ENCODE peak calls at places on chromosomes 2 and 18, in eight cellular contexts. One of them, this sample, is unnamed.

GRCh38 chr2:188852752-188853151 is 121.4 kb upstream of the COL3A1 start:
- DNase-seq in AG08395: peak; percentile 12
- DNase-seq in ELR: no peak
- DNase-seq in naive thymus-derived CD8-positive, alpha-beta T cell: no peak
- DNase-seq in stimulated activated CD8-positive, alpha-beta memory T cell treated with anti-CD3 and anti-CD28 coated beads, Interleukin-4, amount 100 ng/mL, for 1 hour: no peak
- DNase-seq in CD8-positive, alpha-beta memory T cell: no peak
- DNase-seq in stimulated activated CD4-positive, alpha-beta T cell treated with anti-CD3 and anti-CD28 coated beads, Interleukin-4, amount 100 ng/mL, for 48 hours: no peak
- DNase-seq in cardiac fibroblast: peak; percentile 59
- DNase-seq in this sample: no peak

GRCh38 chr2:45379399-45380087 is 231.5 kb downstream of the SRBD1 start:
- DNase-seq in stimulated activated CD8-positive, alpha-beta memory T cell treated with anti-CD3 and anti-CD28 coated beads, Interleukin-4, amount 100 ng/mL, for 1 hour: no peak
- DNase-seq in CD8-positive, alpha-beta memory T cell: no peak
- DNase-seq in AG08395: no peak
- DNase-seq in cardiac fibroblast: peak; percentile 14
- DNase-seq in ELR: no peak
- DNase-seq in stimulated activated CD4-positive, alpha-beta T cell treated with anti-CD3 and anti-CD28 coated beads, Interleukin-4, amount 100 ng/mL, for 48 hours: no peak
- DNase-seq in naive thymus-derived CD8-positive, alpha-beta T cell: no peak
- DNase-seq in this sample: no peak

GRCh38 chr18:48810805-48811204 is 140.0 kb downstream of the SMAD7 start:
- DNase-seq in stimulated activated CD8-positive, alpha-beta memory T cell treated with anti-CD3 and anti-CD28 coated beads, Interleukin-4, amount 100 ng/mL, for 1 hour: no peak
- DNase-seq in cardiac fibroblast: no peak
- DNase-seq in AG08395: no peak
- DNase-seq in naive thymus-derived CD8-positive, alpha-beta T cell: no peak
- DNase-seq in ELR: no peak
- DNase-seq in CD8-positive, alpha-beta memory T cell: no peak
- DNase-seq in stimulated activated CD4-positive, alpha-beta T cell treated with anti-CD3 and anti-CD28 coated beads, Interleukin-4, amount 100 ng/mL, for 48 hours: no peak
- DNase-seq in this sample: no peak

GRCh38 chr2:141968377-141968920 is 162.4 kb downstream of the LRP1B start:
- DNase-seq in CD8-positive, alpha-beta memory T cell: no peak
- DNase-seq in naive thymus-derived CD8-positive, alpha-beta T cell: no peak
- DNase-seq in cardiac fibroblast: peak; percentile 0
- DNase-seq in ELR: peak; percentile 63
- DNase-seq in AG08395: peak; percentile 2
- DNase-seq in stimulated activated CD4-positive, alpha-beta T cell treated with anti-CD3 and anti-CD28 coated beads, Interleukin-4, amount 100 ng/mL, for 48 hours: no peak
- DNase-seq in stimulated activated CD8-positive, alpha-beta memory T cell treated with anti-CD3 and anti-CD28 coated beads, Interleukin-4, amount 100 ng/mL, for 1 hour: no peak
- DNase-seq in this sample: no peak

GRCh38 chr18:74370163-74370562 is 54.5 kb downstream of the C18orf63 start:
- DNase-seq in naive thymus-derived CD8-positive, alpha-beta T cell: no peak
- DNase-seq in cardiac fibroblast: no peak
- DNase-seq in ELR: no peak
- DNase-seq in stimulated activated CD8-positive, alpha-beta memory T cell treated with anti-CD3 and anti-CD28 coated beads, Interleukin-4, amount 100 ng/mL, for 1 hour: no peak
- DNase-seq in AG08395: peak; percentile 66
- DNase-seq in CD8-positive, alpha-beta memory T cell: no peak
- DNase-seq in stimulated activated CD4-positive, alpha-beta T cell treated with anti-CD3 and anti-CD28 coated beads, Interleukin-4, amount 100 ng/mL, for 48 hours: no peak
- DNase-seq in this sample: no peak

GRCh38 chr2:241272298-241272721 is 43.2 kb downstream of the HDLBP start:
- DNase-seq in stimulated activated CD4-positive, alpha-beta T cell treated with anti-CD3 and anti-CD28 coated beads, Interleukin-4, amount 100 ng/mL, for 48 hours: peak; percentile 2
- DNase-seq in stimulated activated CD8-positive, alpha-beta memory T cell treated with anti-CD3 and anti-CD28 coated beads, Interleukin-4, amount 100 ng/mL, for 1 hour: no peak
- DNase-seq in AG08395: no peak
- DNase-seq in ELR: peak; percentile 43
- DNase-seq in CD8-positive, alpha-beta memory T cell: peak; percentile 54
- DNase-seq in naive thymus-derived CD8-positive, alpha-beta T cell: no peak
- DNase-seq in cardiac fibroblast: no peak
- DNase-seq in this sample: peak; percentile 32

GRCh38 chr2:241007880-241008710 is 9.7 kb downstream of the SNED1 start:
- DNase-seq in cardiac fibroblast: no peak
- DNase-seq in naive thymus-derived CD8-positive, alpha-beta T cell: no peak
- DNase-seq in AG08395: no peak
- DNase-seq in stimulated activated CD8-positive, alpha-beta memory T cell treated with anti-CD3 and anti-CD28 coated beads, Interleukin-4, amount 100 ng/mL, for 1 hour: no peak
- DNase-seq in stimulated activated CD4-positive, alpha-beta T cell treated with anti-CD3 and anti-CD28 coated beads, Interleukin-4, amount 100 ng/mL, for 48 hours: no peak
- DNase-seq in CD8-positive, alpha-beta memory T cell: no peak
- DNase-seq in ELR: no peak
- DNase-seq in this sample: no peak

GRCh38 chr18:78656346-78656925 is 323.2 kb upstream of the SALL3 start:
- DNase-seq in CD8-positive, alpha-beta memory T cell: no peak
- DNase-seq in cardiac fibroblast: no peak
- DNase-seq in AG08395: no peak
- DNase-seq in stimulated activated CD4-positive, alpha-beta T cell treated with anti-CD3 and anti-CD28 coated beads, Interleukin-4, amount 100 ng/mL, for 48 hours: no peak
- DNase-seq in ELR: no peak
- DNase-seq in stimulated activated CD8-positive, alpha-beta memory T cell treated with anti-CD3 and anti-CD28 coated beads, Interleukin-4, amount 100 ng/mL, for 1 hour: no peak
- DNase-seq in naive thymus-derived CD8-positive, alpha-beta T cell: no peak
- DNase-seq in this sample: no peak

GRCh38 chr2:98355881-98356280 is 9.6 kb downstream of the CNGA3 start:
- DNase-seq in AG08395: no peak
- DNase-seq in stimulated activated CD8-positive, alpha-beta memory T cell treated with anti-CD3 and anti-CD28 coated beads, Interleukin-4, amount 100 ng/mL, for 1 hour: no peak
- DNase-seq in stimulated activated CD4-positive, alpha-beta T cell treated with anti-CD3 and anti-CD28 coated beads, Interleukin-4, amount 100 ng/mL, for 48 hours: no peak
- DNase-seq in naive thymus-derived CD8-positive, alpha-beta T cell: no peak
- DNase-seq in cardiac fibroblast: no peak
- DNase-seq in ELR: no peak
- DNase-seq in CD8-positive, alpha-beta memory T cell: no peak
- DNase-seq in this sample: peak; percentile 79

GRCh38 chr2:160256511-160256910 is 56.4 kb upstream of the ITGB6 start:
- DNase-seq in CD8-positive, alpha-beta memory T cell: no peak
- DNase-seq in stimulated activated CD4-positive, alpha-beta T cell treated with anti-CD3 and anti-CD28 coated beads, Interleukin-4, amount 100 ng/mL, for 48 hours: no peak
- DNase-seq in naive thymus-derived CD8-positive, alpha-beta T cell: no peak
- DNase-seq in ELR: no peak
- DNase-seq in stimulated activated CD8-positive, alpha-beta memory T cell treated with anti-CD3 and anti-CD28 coated beads, Interleukin-4, amount 100 ng/mL, for 1 hour: no peak
- DNase-seq in AG08395: no peak
- DNase-seq in cardiac fibroblast: no peak
- DNase-seq in this sample: no peak

GRCh38 chr2:230942920-230943896 is 18.2 kb upstream of the GPR55 start:
- DNase-seq in CD8-positive, alpha-beta memory T cell: peak; percentile 72
- DNase-seq in cardiac fibroblast: no peak
- DNase-seq in naive thymus-derived CD8-positive, alpha-beta T cell: no peak
- DNase-seq in ELR: no peak
- DNase-seq in stimulated activated CD4-positive, alpha-beta T cell treated with anti-CD3 and anti-CD28 coated beads, Interleukin-4, amount 100 ng/mL, for 48 hours: peak; percentile 34
- DNase-seq in AG08395: peak; percentile 41
- DNase-seq in stimulated activated CD8-positive, alpha-beta memory T cell treated with anti-CD3 and anti-CD28 coated beads, Interleukin-4, amount 100 ng/mL, for 1 hour: no peak
- DNase-seq in this sample: no peak

GRCh38 chr2:8190279-8190678 is 491.6 kb upstream of the ID2 start:
- DNase-seq in CD8-positive, alpha-beta memory T cell: no peak
- DNase-seq in stimulated activated CD4-positive, alpha-beta T cell treated with anti-CD3 and anti-CD28 coated beads, Interleukin-4, amount 100 ng/mL, for 48 hours: no peak
- DNase-seq in ELR: no peak
- DNase-seq in cardiac fibroblast: no peak
- DNase-seq in AG08395: no peak
- DNase-seq in naive thymus-derived CD8-positive, alpha-beta T cell: no peak
- DNase-seq in stimulated activated CD8-positive, alpha-beta memory T cell treated with anti-CD3 and anti-CD28 coated beads, Interleukin-4, amount 100 ng/mL, for 1 hour: no peak
- DNase-seq in this sample: no peak

GRCh38 chr2:163236553-163236952 is 398.0 kb upstream of the KCNH7 start:
- DNase-seq in ELR: no peak
- DNase-seq in cardiac fibroblast: no peak
- DNase-seq in stimulated activated CD4-positive, alpha-beta T cell treated with anti-CD3 and anti-CD28 coated beads, Interleukin-4, amount 100 ng/mL, for 48 hours: no peak
- DNase-seq in stimulated activated CD8-positive, alpha-beta memory T cell treated with anti-CD3 and anti-CD28 coated beads, Interleukin-4, amount 100 ng/mL, for 1 hour: no peak
- DNase-seq in naive thymus-derived CD8-positive, alpha-beta T cell: no peak
- DNase-seq in AG08395: no peak
- DNase-seq in CD8-positive, alpha-beta memory T cell: no peak
- DNase-seq in this sample: no peak

GRCh38 chr2:26243643-26244478 is 571 bp downstream of the HADHA start:
- DNase-seq in cardiac fibroblast: peak; percentile 53
- DNase-seq in stimulated activated CD4-positive, alpha-beta T cell treated with anti-CD3 and anti-CD28 coated beads, Interleukin-4, amount 100 ng/mL, for 48 hours: no peak
- DNase-seq in AG08395: no peak
- DNase-seq in CD8-positive, alpha-beta memory T cell: no peak
- DNase-seq in naive thymus-derived CD8-positive, alpha-beta T cell: peak; percentile 4
- DNase-seq in ELR: peak; percentile 37
- DNase-seq in stimulated activated CD8-positive, alpha-beta memory T cell treated with anti-CD3 and anti-CD28 coated beads, Interleukin-4, amount 100 ng/mL, for 1 hour: no peak
- DNase-seq in this sample: peak; percentile 46

GRCh38 chr18:65955747-65956146 is 204.9 kb downstream of the CDH7 start:
- DNase-seq in stimulated activated CD8-positive, alpha-beta memory T cell treated with anti-CD3 and anti-CD28 coated beads, Interleukin-4, amount 100 ng/mL, for 1 hour: no peak
- DNase-seq in naive thymus-derived CD8-positive, alpha-beta T cell: no peak
- DNase-seq in ELR: no peak
- DNase-seq in cardiac fibroblast: no peak
- DNase-seq in CD8-positive, alpha-beta memory T cell: no peak
- DNase-seq in AG08395: no peak
- DNase-seq in stimulated activated CD4-positive, alpha-beta T cell treated with anti-CD3 and anti-CD28 coated beads, Interleukin-4, amount 100 ng/mL, for 48 hours: no peak
- DNase-seq in this sample: no peak

GRCh38 chr2:108383146-108383830 is 5.5 kb downstream of the SULT1C4 start:
- DNase-seq in stimulated activated CD8-positive, alpha-beta memory T cell treated with anti-CD3 and anti-CD28 coated beads, Interleukin-4, amount 100 ng/mL, for 1 hour: no peak
- DNase-seq in AG08395: no peak
- DNase-seq in ELR: peak; percentile 49
- DNase-seq in CD8-positive, alpha-beta memory T cell: no peak
- DNase-seq in cardiac fibroblast: no peak
- DNase-seq in naive thymus-derived CD8-positive, alpha-beta T cell: no peak
- DNase-seq in stimulated activated CD4-positive, alpha-beta T cell treated with anti-CD3 and anti-CD28 coated beads, Interleukin-4, amount 100 ng/mL, for 48 hours: no peak
- DNase-seq in this sample: peak; percentile 90

GRCh38 chr2:10169581-10169980 is 47.0 kb downstream of the RRM2 start:
- DNase-seq in cardiac fibroblast: peak; percentile 15
- DNase-seq in naive thymus-derived CD8-positive, alpha-beta T cell: no peak
- DNase-seq in stimulated activated CD4-positive, alpha-beta T cell treated with anti-CD3 and anti-CD28 coated beads, Interleukin-4, amount 100 ng/mL, for 48 hours: no peak
- DNase-seq in ELR: peak; percentile 48
- DNase-seq in CD8-positive, alpha-beta memory T cell: no peak
- DNase-seq in AG08395: no peak
- DNase-seq in stimulated activated CD8-positive, alpha-beta memory T cell treated with anti-CD3 and anti-CD28 coated beads, Interleukin-4, amount 100 ng/mL, for 1 hour: no peak
- DNase-seq in this sample: no peak

GRCh38 chr2:187500585-187501359 is 52.7 kb upstream of the CALCRL start:
- DNase-seq in stimulated activated CD8-positive, alpha-beta memory T cell treated with anti-CD3 and anti-CD28 coated beads, Interleukin-4, amount 100 ng/mL, for 1 hour: no peak
- DNase-seq in AG08395: peak; percentile 10
- DNase-seq in CD8-positive, alpha-beta memory T cell: no peak
- DNase-seq in ELR: peak; percentile 82
- DNase-seq in naive thymus-derived CD8-positive, alpha-beta T cell: no peak
- DNase-seq in cardiac fibroblast: peak; percentile 79
- DNase-seq in stimulated activated CD4-positive, alpha-beta T cell treated with anti-CD3 and anti-CD28 coated beads, Interleukin-4, amount 100 ng/mL, for 48 hours: no peak
- DNase-seq in this sample: peak; percentile 83

GRCh38 chr2:64923385-64923710 is 65.9 kb upstream of the SLC1A4 start:
- DNase-seq in cardiac fibroblast: no peak
- DNase-seq in naive thymus-derived CD8-positive, alpha-beta T cell: no peak
- DNase-seq in CD8-positive, alpha-beta memory T cell: no peak
- DNase-seq in stimulated activated CD8-positive, alpha-beta memory T cell treated with anti-CD3 and anti-CD28 coated beads, Interleukin-4, amount 100 ng/mL, for 1 hour: no peak
- DNase-seq in AG08395: no peak
- DNase-seq in ELR: no peak
- DNase-seq in stimulated activated CD4-positive, alpha-beta T cell treated with anti-CD3 and anti-CD28 coated beads, Interleukin-4, amount 100 ng/mL, for 48 hours: no peak
- DNase-seq in this sample: no peak

GRCh38 chr2:189318761-189319160 is 122.5 kb upstream of the WDR75 start:
- DNase-seq in stimulated activated CD8-positive, alpha-beta memory T cell treated with anti-CD3 and anti-CD28 coated beads, Interleukin-4, amount 100 ng/mL, for 1 hour: no peak
- DNase-seq in stimulated activated CD4-positive, alpha-beta T cell treated with anti-CD3 and anti-CD28 coated beads, Interleukin-4, amount 100 ng/mL, for 48 hours: no peak
- DNase-seq in cardiac fibroblast: no peak
- DNase-seq in CD8-positive, alpha-beta memory T cell: no peak
- DNase-seq in naive thymus-derived CD8-positive, alpha-beta T cell: no peak
- DNase-seq in ELR: no peak
- DNase-seq in AG08395: no peak
- DNase-seq in this sample: no peak

GRCh38 chr18:61754039-61754583 is 138.7 kb downstream of the RNF152 start:
- DNase-seq in CD8-positive, alpha-beta memory T cell: no peak
- DNase-seq in AG08395: no peak
- DNase-seq in naive thymus-derived CD8-positive, alpha-beta T cell: no peak
- DNase-seq in cardiac fibroblast: no peak
- DNase-seq in stimulated activated CD8-positive, alpha-beta memory T cell treated with anti-CD3 and anti-CD28 coated beads, Interleukin-4, amount 100 ng/mL, for 1 hour: no peak
- DNase-seq in ELR: no peak
- DNase-seq in stimulated activated CD4-positive, alpha-beta T cell treated with anti-CD3 and anti-CD28 coated beads, Interleukin-4, amount 100 ng/mL, for 48 hours: no peak
- DNase-seq in this sample: no peak

GRCh38 chr2:226362991-226363390 is 436.6 kb downstream of the IRS1 start:
- DNase-seq in stimulated activated CD4-positive, alpha-beta T cell treated with anti-CD3 and anti-CD28 coated beads, Interleukin-4, amount 100 ng/mL, for 48 hours: no peak
- DNase-seq in cardiac fibroblast: peak; percentile 51
- DNase-seq in stimulated activated CD8-positive, alpha-beta memory T cell treated with anti-CD3 and anti-CD28 coated beads, Interleukin-4, amount 100 ng/mL, for 1 hour: no peak
- DNase-seq in AG08395: no peak
- DNase-seq in naive thymus-derived CD8-positive, alpha-beta T cell: no peak
- DNase-seq in ELR: peak; percentile 74
- DNase-seq in CD8-positive, alpha-beta memory T cell: no peak
- DNase-seq in this sample: no peak

GRCh38 chr18:80159713-80160636 is 50.9 kb downstream of the ADNP2 start:
- DNase-seq in ELR: peak; percentile 37
- DNase-seq in cardiac fibroblast: peak; percentile 21
- DNase-seq in CD8-positive, alpha-beta memory T cell: no peak
- DNase-seq in stimulated activated CD8-positive, alpha-beta memory T cell treated with anti-CD3 and anti-CD28 coated beads, Interleukin-4, amount 100 ng/mL, for 1 hour: no peak
- DNase-seq in AG08395: no peak
- DNase-seq in stimulated activated CD4-positive, alpha-beta T cell treated with anti-CD3 and anti-CD28 coated beads, Interleukin-4, amount 100 ng/mL, for 48 hours: peak; percentile 48
- DNase-seq in naive thymus-derived CD8-positive, alpha-beta T cell: peak; percentile 33
- DNase-seq in this sample: peak; percentile 19

GRCh38 chr2:186862869-186863709 is 14.1 kb upstream of the ZSWIM2 start:
- DNase-seq in stimulated activated CD4-positive, alpha-beta T cell treated with anti-CD3 and anti-CD28 coated beads, Interleukin-4, amount 100 ng/mL, for 48 hours: no peak
- DNase-seq in CD8-positive, alpha-beta memory T cell: no peak
- DNase-seq in ELR: peak; percentile 65
- DNase-seq in stimulated activated CD8-positive, alpha-beta memory T cell treated with anti-CD3 and anti-CD28 coated beads, Interleukin-4, amount 100 ng/mL, for 1 hour: no peak
- DNase-seq in cardiac fibroblast: peak; percentile 75
- DNase-seq in naive thymus-derived CD8-positive, alpha-beta T cell: no peak
- DNase-seq in AG08395: peak; percentile 51
- DNase-seq in this sample: peak; percentile 28

GRCh38 chr2:222499226-222499625 is 74.9 kb downstream of the SGPP2 start:
- DNase-seq in CD8-positive, alpha-beta memory T cell: no peak
- DNase-seq in naive thymus-derived CD8-positive, alpha-beta T cell: no peak
- DNase-seq in AG08395: no peak
- DNase-seq in ELR: no peak
- DNase-seq in cardiac fibroblast: no peak
- DNase-seq in stimulated activated CD8-positive, alpha-beta memory T cell treated with anti-CD3 and anti-CD28 coated beads, Interleukin-4, amount 100 ng/mL, for 1 hour: no peak
- DNase-seq in stimulated activated CD4-positive, alpha-beta T cell treated with anti-CD3 and anti-CD28 coated beads, Interleukin-4, amount 100 ng/mL, for 48 hours: no peak
- DNase-seq in this sample: no peak

GRCh38 chr2:95307878-95308277 is 10.7 kb downstream of the KCNIP3 start:
- DNase-seq in ELR: no peak
- DNase-seq in stimulated activated CD4-positive, alpha-beta T cell treated with anti-CD3 and anti-CD28 coated beads, Interleukin-4, amount 100 ng/mL, for 48 hours: no peak
- DNase-seq in cardiac fibroblast: no peak
- DNase-seq in stimulated activated CD8-positive, alpha-beta memory T cell treated with anti-CD3 and anti-CD28 coated beads, Interleukin-4, amount 100 ng/mL, for 1 hour: no peak
- DNase-seq in AG08395: no peak
- DNase-seq in naive thymus-derived CD8-positive, alpha-beta T cell: no peak
- DNase-seq in CD8-positive, alpha-beta memory T cell: no peak
- DNase-seq in this sample: no peak

GRCh38 chr2:238061310-238062202 is 755 bp downstream of the SCLY start:
- DNase-seq in CD8-positive, alpha-beta memory T cell: no peak
- DNase-seq in stimulated activated CD4-positive, alpha-beta T cell treated with anti-CD3 and anti-CD28 coated beads, Interleukin-4, amount 100 ng/mL, for 48 hours: peak; percentile 16
- DNase-seq in ELR: peak; percentile 74
- DNase-seq in AG08395: peak; percentile 36
- DNase-seq in stimulated activated CD8-positive, alpha-beta memory T cell treated with anti-CD3 and anti-CD28 coated beads, Interleukin-4, amount 100 ng/mL, for 1 hour: no peak
- DNase-seq in cardiac fibroblast: peak; percentile 51
- DNase-seq in naive thymus-derived CD8-positive, alpha-beta T cell: no peak
- DNase-seq in this sample: peak; percentile 76

GRCh38 chr18:36411745-36412168 is 114.2 kb downstream of the FHOD3 start:
- DNase-seq in AG08395: peak; percentile 17
- DNase-seq in stimulated activated CD4-positive, alpha-beta T cell treated with anti-CD3 and anti-CD28 coated beads, Interleukin-4, amount 100 ng/mL, for 48 hours: no peak
- DNase-seq in naive thymus-derived CD8-positive, alpha-beta T cell: no peak
- DNase-seq in cardiac fibroblast: peak; percentile 68
- DNase-seq in CD8-positive, alpha-beta memory T cell: no peak
- DNase-seq in stimulated activated CD8-positive, alpha-beta memory T cell treated with anti-CD3 and anti-CD28 coated beads, Interleukin-4, amount 100 ng/mL, for 1 hour: no peak
- DNase-seq in ELR: peak; percentile 76
- DNase-seq in this sample: peak; percentile 88

GRCh38 chr2:170873035-170873692 is 55.9 kb upstream of the GORASP2 start:
- DNase-seq in CD8-positive, alpha-beta memory T cell: peak; percentile 78
- DNase-seq in ELR: peak; percentile 79
- DNase-seq in stimulated activated CD4-positive, alpha-beta T cell treated with anti-CD3 and anti-CD28 coated beads, Interleukin-4, amount 100 ng/mL, for 48 hours: peak; percentile 72
- DNase-seq in naive thymus-derived CD8-positive, alpha-beta T cell: peak; percentile 62
- DNase-seq in stimulated activated CD8-positive, alpha-beta memory T cell treated with anti-CD3 and anti-CD28 coated beads, Interleukin-4, amount 100 ng/mL, for 1 hour: peak; percentile 32
- DNase-seq in cardiac fibroblast: peak; percentile 73
- DNase-seq in AG08395: peak; percentile 85
- DNase-seq in this sample: peak; percentile 86

GRCh38 chr2:204650611-204651010 is 105.3 kb downstream of the PARD3B start:
- DNase-seq in naive thymus-derived CD8-positive, alpha-beta T cell: no peak
- DNase-seq in CD8-positive, alpha-beta memory T cell: no peak
- DNase-seq in cardiac fibroblast: no peak
- DNase-seq in stimulated activated CD4-positive, alpha-beta T cell treated with anti-CD3 and anti-CD28 coated beads, Interleukin-4, amount 100 ng/mL, for 48 hours: no peak
- DNase-seq in AG08395: no peak
- DNase-seq in stimulated activated CD8-positive, alpha-beta memory T cell treated with anti-CD3 and anti-CD28 coated beads, Interleukin-4, amount 100 ng/mL, for 1 hour: no peak
- DNase-seq in ELR: no peak
- DNase-seq in this sample: no peak

GRCh38 chr2:239601880-239602279 is 201.1 kb upstream of the HDAC4 start:
- DNase-seq in cardiac fibroblast: no peak
- DNase-seq in stimulated activated CD4-positive, alpha-beta T cell treated with anti-CD3 and anti-CD28 coated beads, Interleukin-4, amount 100 ng/mL, for 48 hours: no peak
- DNase-seq in stimulated activated CD8-positive, alpha-beta memory T cell treated with anti-CD3 and anti-CD28 coated beads, Interleukin-4, amount 100 ng/mL, for 1 hour: no peak
- DNase-seq in CD8-positive, alpha-beta memory T cell: no peak
- DNase-seq in AG08395: no peak
- DNase-seq in naive thymus-derived CD8-positive, alpha-beta T cell: no peak
- DNase-seq in ELR: no peak
- DNase-seq in this sample: no peak

GRCh38 chr2:98087447-98088065 is 589 bp downstream of the VWA3B start:
- DNase-seq in stimulated activated CD8-positive, alpha-beta memory T cell treated with anti-CD3 and anti-CD28 coated beads, Interleukin-4, amount 100 ng/mL, for 1 hour: no peak
- DNase-seq in ELR: no peak
- DNase-seq in stimulated activated CD4-positive, alpha-beta T cell treated with anti-CD3 and anti-CD28 coated beads, Interleukin-4, amount 100 ng/mL, for 48 hours: no peak
- DNase-seq in AG08395: no peak
- DNase-seq in CD8-positive, alpha-beta memory T cell: no peak
- DNase-seq in cardiac fibroblast: peak; percentile 5
- DNase-seq in naive thymus-derived CD8-positive, alpha-beta T cell: no peak
- DNase-seq in this sample: no peak

GRCh38 chr2:62293151-62293489 is 97.2 kb downstream of the B3GNT2 start:
- DNase-seq in CD8-positive, alpha-beta memory T cell: no peak
- DNase-seq in naive thymus-derived CD8-positive, alpha-beta T cell: no peak
- DNase-seq in stimulated activated CD8-positive, alpha-beta memory T cell treated with anti-CD3 and anti-CD28 coated beads, Interleukin-4, amount 100 ng/mL, for 1 hour: no peak
- DNase-seq in cardiac fibroblast: no peak
- DNase-seq in AG08395: no peak
- DNase-seq in stimulated activated CD4-positive, alpha-beta T cell treated with anti-CD3 and anti-CD28 coated beads, Interleukin-4, amount 100 ng/mL, for 48 hours: no peak
- DNase-seq in ELR: no peak
- DNase-seq in this sample: no peak

GRCh38 chr2:15941970-15942710 is 1.8 kb downstream of the MYCN start:
- DNase-seq in AG08395: no peak
- DNase-seq in CD8-positive, alpha-beta memory T cell: no peak
- DNase-seq in stimulated activated CD8-positive, alpha-beta memory T cell treated with anti-CD3 and anti-CD28 coated beads, Interleukin-4, amount 100 ng/mL, for 1 hour: no peak
- DNase-seq in stimulated activated CD4-positive, alpha-beta T cell treated with anti-CD3 and anti-CD28 coated beads, Interleukin-4, amount 100 ng/mL, for 48 hours: no peak
- DNase-seq in cardiac fibroblast: no peak
- DNase-seq in naive thymus-derived CD8-positive, alpha-beta T cell: no peak
- DNase-seq in ELR: no peak
- DNase-seq in this sample: peak; percentile 62